ENCODE peak calls at places on chromosome 19, in four cellular contexts. C is RWPE1; L is fibroblast of the aortic adventitia; G is stimulated activated CD4-positive, alpha-beta T cell treated with anti-CD3 and anti-CD28 coated beads, Interleukin-1b, Interleukin-23, amount 100 ng/mL, for 1 hour. T is an unnamed sample.

GRCh38 chr19:13920940-13921744 is 15.1 kb downstream of the CC2D1A start:
- DNase-seq in C (peak; percentile 53), L (peak; percentile 38), G (no peak), T (no peak)

GRCh38 chr19:4370418-4371041 is 27.2 kb downstream of the MPND start:
- DNase-seq in G (no peak), L (no peak), C (no peak), T (no peak)

GRCh38 chr19:46944918-46945628 is 74.6 kb upstream of the NPAS1 start:
- DNase-seq in C (no peak), G (no peak), L (peak; percentile 43), T (no peak)

GRCh38 chr19:49847731-49848696 is 2.9 kb upstream of the PTOV1 start:
- DNase-seq in C (peak; percentile 60), G (no peak), L (peak; percentile 79), T (peak; percentile 44)

GRCh38 chr19:2813235-2814160 is 6.2 kb upstream of the ZNF554 start:
- DNase-seq in G (no peak), L (no peak), C (no peak), T (no peak)

GRCh38 chr19:33795370-33796163 is 1.1 kb upstream of the KCTD15 start:
- DNase-seq in G (no peak), L (peak; percentile 77), C (peak; percentile 82), T (no peak)

GRCh38 chr19:49684251-49684982 is 5.0 kb upstream of the ADM5 start:
- DNase-seq in L (no peak), G (no peak), C (no peak), T (no peak)

GRCh38 chr19:31448221-31448657 is 99.0 kb upstream of the TSHZ3 start:
- DNase-seq in C (no peak), L (peak; percentile 79), G (no peak), T (peak; percentile 8)

GRCh38 chr19:4703671-4704316 is 19.8 kb downstream of the DPP9 start:
- DNase-seq in L (no peak), C (no peak), G (no peak), T (no peak)

GRCh38 chr19:18204394-18205179 is 745 bp upstream of the RAB3A start:
- DNase-seq in L (no peak), G (no peak), C (peak; percentile 73), T (no peak)

GRCh38 chr19:32363175-32363574 is 17.8 kb downstream of the ZNF507 start:
- DNase-seq in G (no peak), C (no peak), L (no peak), T (peak; percentile 20)

GRCh38 chr19:48237057-48237456 is 18.7 kb downstream of the CARD8 start:
- DNase-seq in C (no peak), G (no peak), L (no peak), T (no peak)

GRCh38 chr19:9793051-9793591 is 24.6 kb upstream of the ZNF846 start:
- DNase-seq in L (peak; percentile 41), C (no peak), G (no peak), T (no peak)

GRCh38 chr19:9935409-9936062 is 779 bp downstream of the OLFM2 start:
- DNase-seq in G (no peak), C (no peak), L (no peak), T (no peak)

GRCh38 chr19:44113784-44114390 is 688 bp downstream of the ZNF225 start:
- DNase-seq in L (peak; percentile 46), C (peak; percentile 11), G (no peak), T (no peak)

GRCh38 chr19:56942749-56943148 is 102.2 kb upstream of the PEG3 start:
- DNase-seq in L (no peak), C (no peak), G (no peak), T (no peak)

GRCh38 chr19:39070888-39071287 is 13.3 kb upstream of the ACP7 start:
- DNase-seq in C (no peak), L (no peak), G (no peak), T (no peak)

GRCh38 chr19:10471909-10472308 is 31.2 kb downstream of the KEAP1 start:
- DNase-seq in G (no peak), C (no peak), L (peak; percentile 58), T (peak; percentile 8)

GRCh38 chr19:5679289-5680082 is 830 bp downstream of the MICOS13 start:
- DNase-seq in C (no peak), G (no peak), L (no peak), T (no peak)

GRCh38 chr19:38394488-38394887 is 6.0 kb downstream of the SPRED3 start:
- DNase-seq in C (no peak), G (peak; percentile 19), L (no peak), T (no peak)